ENCODE peak calls at places on chromosome 21, in five cellular contexts. One of them, this sample, is unnamed.

GRCh38 chr21:38303300-38303699 is 46.5 kb downstream of the KCNJ15 start:
- DNase-seq in GM23248: peak; percentile 98
- DNase-seq in choroid plexus epithelial cell: peak; percentile 62
- DNase-seq in H54: peak; percentile 46
- DNase-seq in CD8-positive, alpha-beta memory T cell: no peak
- DNase-seq in this sample: peak; percentile 88

GRCh38 chr21:43204638-43205037 is 35.8 kb downstream of the CRYAA start:
- DNase-seq in H54: no peak
- DNase-seq in choroid plexus epithelial cell: no peak
- DNase-seq in GM23248: no peak
- DNase-seq in CD8-positive, alpha-beta memory T cell: no peak
- DNase-seq in this sample: no peak

GRCh38 chr21:45994738-45995685 is 13.4 kb downstream of the COL6A1 start:
- DNase-seq in CD8-positive, alpha-beta memory T cell: no peak
- DNase-seq in GM23248: no peak
- DNase-seq in choroid plexus epithelial cell: no peak
- DNase-seq in H54: no peak
- DNase-seq in this sample: no peak

GRCh38 chr21:26115899-26116298 is 54.7 kb downstream of the APP start:
- DNase-seq in CD8-positive, alpha-beta memory T cell: no peak
- DNase-seq in GM23248: peak; percentile 83
- DNase-seq in H54: no peak
- DNase-seq in choroid plexus epithelial cell: peak; percentile 59
- DNase-seq in this sample: peak; percentile 75

GRCh38 chr21:20253261-20253660 is 744.9 kb upstream of the NCAM2 start:
- DNase-seq in H54: no peak
- DNase-seq in CD8-positive, alpha-beta memory T cell: no peak
- DNase-seq in GM23248: no peak
- DNase-seq in choroid plexus epithelial cell: no peak
- DNase-seq in this sample: no peak

GRCh38 chr21:27269646-27270045 is 302.8 kb upstream of the ADAMTS5 start:
- DNase-seq in CD8-positive, alpha-beta memory T cell: no peak
- DNase-seq in GM23248: peak; percentile 92
- DNase-seq in choroid plexus epithelial cell: peak; percentile 95
- DNase-seq in H54: peak; percentile 20
- DNase-seq in this sample: peak; percentile 97

GRCh38 chr21:27206368-27206982 is 239.6 kb upstream of the ADAMTS5 start:
- DNase-seq in choroid plexus epithelial cell: peak; percentile 33
- DNase-seq in CD8-positive, alpha-beta memory T cell: no peak
- DNase-seq in GM23248: peak; percentile 32
- DNase-seq in H54: no peak
- DNase-seq in this sample: peak; percentile 18

GRCh38 chr21:45074048-45074817 is at the start of gene ADARB1:
- DNase-seq in H54: peak; percentile 92
- DNase-seq in CD8-positive, alpha-beta memory T cell: peak; percentile 56
- DNase-seq in GM23248: peak; percentile 82
- DNase-seq in choroid plexus epithelial cell: peak; percentile 61
- DNase-seq in this sample: peak; percentile 56

GRCh38 chr21:46080171-46081021 is 17.5 kb upstream of the COL6A2 start:
- DNase-seq in choroid plexus epithelial cell: no peak
- DNase-seq in GM23248: peak; percentile 52
- DNase-seq in CD8-positive, alpha-beta memory T cell: no peak
- DNase-seq in H54: no peak
- DNase-seq in this sample: no peak

GRCh38 chr21:24727803-24728425 is 879.4 kb downstream of the MRPL39 start:
- DNase-seq in GM23248: no peak
- DNase-seq in choroid plexus epithelial cell: no peak
- DNase-seq in H54: no peak
- DNase-seq in CD8-positive, alpha-beta memory T cell: no peak
- DNase-seq in this sample: peak; percentile 52

GRCh38 chr21:31848339-31848985 is 24.4 kb upstream of the HUNK start:
- DNase-seq in GM23248: no peak
- DNase-seq in CD8-positive, alpha-beta memory T cell: no peak
- DNase-seq in H54: no peak
- DNase-seq in choroid plexus epithelial cell: no peak
- DNase-seq in this sample: no peak

GRCh38 chr21:14646893-14647292 is 100.8 kb upstream of the SAMSN1 start:
- DNase-seq in H54: no peak
- DNase-seq in choroid plexus epithelial cell: no peak
- DNase-seq in GM23248: no peak
- DNase-seq in CD8-positive, alpha-beta memory T cell: no peak
- DNase-seq in this sample: no peak

GRCh38 chr21:34635307-34635706 is 20.4 kb upstream of the RCAN1 start:
- DNase-seq in choroid plexus epithelial cell: no peak
- DNase-seq in H54: no peak
- DNase-seq in GM23248: no peak
- DNase-seq in CD8-positive, alpha-beta memory T cell: no peak
- DNase-seq in this sample: no peak

GRCh38 chr21:39681845-39682244 is 63.1 kb upstream of the IGSF5 start:
- DNase-seq in choroid plexus epithelial cell: peak; percentile 96
- DNase-seq in GM23248: peak; percentile 73
- DNase-seq in H54: no peak
- DNase-seq in CD8-positive, alpha-beta memory T cell: no peak
- DNase-seq in this sample: peak; percentile 13

GRCh38 chr21:25396135-25396711 is 211.1 kb downstream of the MRPL39 start:
- DNase-seq in choroid plexus epithelial cell: no peak
- DNase-seq in GM23248: no peak
- DNase-seq in CD8-positive, alpha-beta memory T cell: no peak
- DNase-seq in H54: no peak
- DNase-seq in this sample: no peak

GRCh38 chr21:44525431-44526095 is 14.4 kb downstream of the KRTAP10-1 start:
- DNase-seq in choroid plexus epithelial cell: no peak
- DNase-seq in H54: no peak
- DNase-seq in GM23248: no peak
- DNase-seq in CD8-positive, alpha-beta memory T cell: no peak
- DNase-seq in this sample: no peak

GRCh38 chr21:15037095-15037730 is 27.6 kb downstream of the NRIP1 start:
- DNase-seq in H54: no peak
- DNase-seq in choroid plexus epithelial cell: no peak
- DNase-seq in CD8-positive, alpha-beta memory T cell: no peak
- DNase-seq in GM23248: no peak
- DNase-seq in this sample: no peak

GRCh38 chr21:17775431-17776126 is 43.6 kb downstream of the C21orf91 start:
- DNase-seq in H54: no peak
- DNase-seq in GM23248: no peak
- DNase-seq in choroid plexus epithelial cell: no peak
- DNase-seq in CD8-positive, alpha-beta memory T cell: peak; percentile 66
- DNase-seq in this sample: no peak

GRCh38 chr21:45662623-45663015 is 19.1 kb downstream of the PCBP3 start:
- DNase-seq in choroid plexus epithelial cell: no peak
- DNase-seq in H54: no peak
- DNase-seq in GM23248: no peak
- DNase-seq in CD8-positive, alpha-beta memory T cell: no peak
- DNase-seq in this sample: no peak

GRCh38 chr21:34280987-34281386 is 82.8 kb upstream of the KCNE2 start:
- DNase-seq in CD8-positive, alpha-beta memory T cell: no peak
- DNase-seq in GM23248: no peak
- DNase-seq in choroid plexus epithelial cell: no peak
- DNase-seq in H54: no peak
- DNase-seq in this sample: no peak

GRCh38 chr21:45293214-45293725 is 5.6 kb upstream of the POFUT2 start:
- DNase-seq in H54: no peak
- DNase-seq in CD8-positive, alpha-beta memory T cell: no peak
- DNase-seq in GM23248: peak; percentile 56
- DNase-seq in choroid plexus epithelial cell: peak; percentile 49
- DNase-seq in this sample: no peak

GRCh38 chr21:17512245-17513213 is at the start of gene CXADR:
- DNase-seq in GM23248: peak; percentile 32
- DNase-seq in H54: peak; percentile 91
- DNase-seq in CD8-positive, alpha-beta memory T cell: peak; percentile 59
- DNase-seq in choroid plexus epithelial cell: peak; percentile 69
- DNase-seq in this sample: no peak

GRCh38 chr21:46667735-46668380 is 32.4 kb downstream of the PRMT2 start:
- DNase-seq in GM23248: peak; percentile 57
- DNase-seq in H54: peak; percentile 73
- DNase-seq in CD8-positive, alpha-beta memory T cell: no peak
- DNase-seq in choroid plexus epithelial cell: peak; percentile 73
- DNase-seq in this sample: peak; percentile 17

GRCh38 chr21:15768045-15768601 is 38.3 kb downstream of the USP25 start:
- DNase-seq in H54: no peak
- DNase-seq in choroid plexus epithelial cell: no peak
- DNase-seq in CD8-positive, alpha-beta memory T cell: no peak
- DNase-seq in GM23248: peak; percentile 13
- DNase-seq in this sample: no peak

GRCh38 chr21:45102391-45102932 is 28.1 kb downstream of the ADARB1 start:
- DNase-seq in GM23248: peak; percentile 80
- DNase-seq in H54: peak; percentile 77
- DNase-seq in CD8-positive, alpha-beta memory T cell: no peak
- DNase-seq in choroid plexus epithelial cell: peak; percentile 60
- DNase-seq in this sample: no peak

GRCh38 chr21:17612023-17612564 is 607 bp downstream of the BTG3 start:
- DNase-seq in H54: peak; percentile 41
- DNase-seq in choroid plexus epithelial cell: peak; percentile 60
- DNase-seq in CD8-positive, alpha-beta memory T cell: no peak
- DNase-seq in GM23248: peak; percentile 69
- DNase-seq in this sample: peak; percentile 59

GRCh38 chr21:32456497-32456918 is 44.0 kb downstream of the EVA1C start:
- DNase-seq in CD8-positive, alpha-beta memory T cell: no peak
- DNase-seq in choroid plexus epithelial cell: peak; percentile 84
- DNase-seq in GM23248: peak; percentile 79
- DNase-seq in H54: no peak
- DNase-seq in this sample: peak; percentile 84

GRCh38 chr21:29335720-29336119 is 37.0 kb downstream of the BACH1 start:
- DNase-seq in choroid plexus epithelial cell: peak; percentile 56
- DNase-seq in H54: no peak
- DNase-seq in CD8-positive, alpha-beta memory T cell: no peak
- DNase-seq in GM23248: peak; percentile 73
- DNase-seq in this sample: peak; percentile 61

GRCh38 chr21:25457411-25457810 is 149.9 kb downstream of the MRPL39 start:
- DNase-seq in CD8-positive, alpha-beta memory T cell: no peak
- DNase-seq in H54: peak; percentile 33
- DNase-seq in choroid plexus epithelial cell: peak; percentile 90
- DNase-seq in GM23248: peak; percentile 56
- DNase-seq in this sample: peak; percentile 85

GRCh38 chr21:22342855-22343254 is 1344.6 kb downstream of the NCAM2 start:
- DNase-seq in H54: no peak
- DNase-seq in choroid plexus epithelial cell: peak; percentile 14
- DNase-seq in CD8-positive, alpha-beta memory T cell: no peak
- DNase-seq in GM23248: no peak
- DNase-seq in this sample: no peak

GRCh38 chr21:41681336-41681801 is 85.5 kb downstream of the RIPK4 start:
- DNase-seq in CD8-positive, alpha-beta memory T cell: no peak
- DNase-seq in GM23248: no peak
- DNase-seq in choroid plexus epithelial cell: no peak
- DNase-seq in H54: no peak
- DNase-seq in this sample: no peak

GRCh38 chr21:43196789-43197188 is 28.0 kb downstream of the CRYAA start:
- DNase-seq in choroid plexus epithelial cell: peak; percentile 39
- DNase-seq in CD8-positive, alpha-beta memory T cell: no peak
- DNase-seq in H54: no peak
- DNase-seq in GM23248: no peak
- DNase-seq in this sample: no peak

GRCh38 chr21:41247561-41247968 is 69.0 kb upstream of the FAM3B start:
- DNase-seq in choroid plexus epithelial cell: peak; percentile 63
- DNase-seq in H54: no peak
- DNase-seq in GM23248: no peak
- DNase-seq in CD8-positive, alpha-beta memory T cell: no peak
- DNase-seq in this sample: peak; percentile 76